ENCODE peak calls at places on chromosomes 5 and 9, in seven cellular contexts. B is Peyer's patch, K is pancreas, O is sigmoid colon, T is spleen, E is suprapubic skin, X is upper lobe of right lung. N is an unnamed sample.

GRCh38 chr9:115202960-115203751 is 85.2 kb upstream of the TNC start:
- DNase-seq in B (no peak), K (no peak), O (peak; percentile 88), T (no peak), E (no peak), X (no peak), N (peak; percentile 28)

GRCh38 chr9:127555830-127556820 is 56.0 kb upstream of the STXBP1 start:
- DNase-seq in B (peak; percentile 68), K (peak; percentile 73), O (peak; percentile 89), T (no peak), E (peak; percentile 93), X (peak; percentile 88), N (peak; percentile 58)

GRCh38 chr5:139842321-139842720 is 46.7 kb downstream of the PSD2 start:
- DNase-seq in B (no peak), K (no peak), O (peak; percentile 48), T (peak; percentile 52), E (no peak), X (peak; percentile 30), N (no peak)

GRCh38 chr5:116300016-116300601 is 215.3 kb downstream of the COMMD10 start:
- DNase-seq in B (no peak), K (no peak), O (no peak), T (no peak), E (no peak), X (no peak), N (no peak)

GRCh38 chr9:13513710-13514444 is 234.4 kb upstream of the MPDZ start:
- DNase-seq in B (no peak), K (no peak), O (no peak), T (no peak), E (no peak), X (no peak), N (no peak)

GRCh38 chr5:141976176-141976575 is 7.3 kb downstream of the RNF14 start:
- DNase-seq in B (no peak), K (no peak), O (no peak), T (no peak), E (no peak), X (no peak), N (no peak)

GRCh38 chr5:146805099-146805498 is 73.5 kb downstream of the PPP2R2B start:
- DNase-seq in B (no peak), K (no peak), O (no peak), T (no peak), E (no peak), X (no peak), N (no peak)

GRCh38 chr5:127028822-127029457 is 1.4 kb downstream of the MARCHF3 start:
- DNase-seq in B (peak; percentile 55), K (no peak), O (no peak), T (no peak), E (no peak), X (no peak), N (no peak)

GRCh38 chr5:134492568-134492967 is 32.9 kb upstream of the JADE2 start:
- DNase-seq in B (no peak), K (no peak), O (no peak), T (no peak), E (no peak), X (no peak), N (no peak)

GRCh38 chr5:167511-167910 is 23.8 kb upstream of the LRRC14B start:
- DNase-seq in B (peak; percentile 41), K (no peak), O (peak; percentile 46), T (peak; percentile 62), E (no peak), X (peak; percentile 61), N (no peak)

GRCh38 chr9:36158917-36159316 is 10.3 kb upstream of the CCIN start:
- DNase-seq in B (no peak), K (no peak), O (no peak), T (peak; percentile 24), E (no peak), X (no peak), N (no peak)

GRCh38 chr5:80141681-80142080 is 106.5 kb downstream of the THBS4 start:
- DNase-seq in B (no peak), K (no peak), O (no peak), T (no peak), E (no peak), X (no peak), N (no peak)

GRCh38 chr5:65100846-65101678 is 332.3 kb downstream of the CWC27 start:
- DNase-seq in B (no peak), K (peak; percentile 66), O (no peak), T (no peak), E (peak; percentile 66), X (peak; percentile 73), N (peak; percentile 36)

GRCh38 chr5:80061005-80061404 is 25.9 kb downstream of the THBS4 start:
- DNase-seq in B (no peak), K (no peak), O (no peak), T (no peak), E (no peak), X (no peak), N (no peak)

GRCh38 chr5:180599590-180599914 is 8.3 kb upstream of the SCGB3A1 start:
- DNase-seq in B (no peak), K (no peak), O (no peak), T (no peak), E (peak; percentile 38), X (no peak), N (no peak)

GRCh38 chr5:72441094-72441723 is 66.0 kb downstream of the ZNF366 start:
- DNase-seq in B (no peak), K (no peak), O (no peak), T (no peak), E (no peak), X (no peak), N (no peak)

GRCh38 chr5:158877124-158877581 is 222.6 kb downstream of the EBF1 start:
- DNase-seq in B (no peak), K (no peak), O (no peak), T (no peak), E (no peak), X (no peak), N (no peak)

GRCh38 chr9:91960367-91960766 is 10.3 kb upstream of the ROR2 start:
- DNase-seq in B (no peak), K (no peak), O (no peak), T (no peak), E (no peak), X (no peak), N (no peak)

GRCh38 chr5:157285310-157286035 is 19.6 kb downstream of the CYFIP2 start:
- DNase-seq in B (no peak), K (no peak), O (no peak), T (no peak), E (no peak), X (no peak), N (no peak)

DNA sequence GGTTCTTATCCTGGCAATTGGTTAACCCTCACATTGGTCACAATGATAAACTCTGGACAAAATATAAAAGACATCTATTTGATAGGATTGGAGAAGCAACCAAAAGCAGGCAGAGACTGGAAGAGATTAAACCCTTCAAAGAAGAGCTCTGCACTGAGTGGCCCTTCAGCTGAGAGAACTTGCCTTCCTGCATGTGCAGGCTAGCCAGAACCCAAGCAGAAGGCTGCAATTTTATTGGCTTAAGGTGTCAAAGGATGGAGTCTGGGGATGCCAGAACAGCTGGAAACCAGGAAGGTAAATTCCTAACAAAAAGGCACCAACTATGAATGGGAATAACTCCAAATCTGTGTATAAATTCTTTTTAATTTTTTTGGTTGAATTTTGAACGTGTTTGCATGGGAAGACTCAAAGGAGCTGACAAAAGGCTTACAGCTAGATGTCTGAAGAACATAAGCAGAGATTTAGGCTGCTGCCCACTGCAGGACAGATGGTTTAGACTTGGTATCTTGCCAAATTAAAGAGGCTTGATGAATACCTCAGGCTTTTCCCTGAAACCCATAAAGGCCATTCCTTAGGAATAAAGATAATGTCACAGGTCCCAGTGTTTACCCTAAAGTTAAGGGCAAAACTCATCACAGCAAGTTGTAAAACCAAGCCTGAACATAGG is 66.3 kb downstream of the NR2F1 start:
- DNase-seq in B (no peak), K (no peak), O (no peak), T (no peak), E (no peak), X (no peak), N (no peak)
- TF ChIP-seq CTCF in B (no peak), K (no peak), O (no peak), T (no peak), E (no peak), X (no peak), N (no peak)

GRCh38 chr9:111957856-111958631 is 61.4 kb downstream of the UGCG start:
- DNase-seq in B (no peak), K (no peak), O (no peak), T (no peak), E (no peak), X (no peak), N (no peak)
- H3K4me3 ChIP-seq in B (no peak overlapping the region), K (no peak overlapping the region), O (no peak overlapping the region), T (no peak overlapping the region), E (peak overlapping the region; percentile 14), X (peak overlapping the region; percentile 17), N (peak overlapping the region; percentile 14)

GRCh38 chr5:16896767-16897166 is 39.3 kb downstream of the MYO10 start:
- DNase-seq in B (no peak), K (no peak), O (no peak), T (no peak), E (no peak), X (no peak), N (no peak)

GRCh38 chr5:16901038-16901644 is 34.9 kb downstream of the MYO10 start:
- DNase-seq in B (no peak), K (no peak), O (no peak), T (no peak), E (no peak), X (no peak), N (no peak)

GRCh38 chr5:16899171-16899570 is 36.9 kb downstream of the MYO10 start:
- DNase-seq in B (no peak), K (no peak), O (no peak), T (no peak), E (no peak), X (no peak), N (no peak)

GRCh38 chr5:16897284-16897704 is 38.8 kb downstream of the MYO10 start:
- DNase-seq in B (no peak), K (no peak), O (no peak), T (no peak), E (no peak), X (no peak), N (no peak)

DNA sequence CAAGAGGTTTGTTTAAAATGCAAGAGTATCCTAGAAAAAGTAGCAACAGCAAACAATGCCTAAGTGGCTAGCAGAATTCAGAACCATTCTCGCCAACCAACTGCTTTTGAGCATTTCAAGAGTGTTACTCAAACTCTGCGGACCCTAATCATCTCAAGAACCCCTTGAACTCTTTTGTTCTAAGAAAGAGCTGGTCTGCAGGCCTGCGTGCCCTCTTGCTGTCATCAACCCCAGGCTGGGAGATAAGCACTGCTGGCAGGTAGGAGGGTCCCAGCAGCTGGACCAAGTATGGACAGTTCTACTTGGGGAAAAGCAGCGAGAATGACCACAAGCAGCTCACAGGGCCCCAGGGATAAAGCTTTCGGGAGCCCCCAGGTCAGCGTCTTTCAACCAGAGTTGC is 38.3 kb downstream of the MYO10 start:
- DNase-seq in B (no peak), K (no peak), O (no peak), T (no peak), E (no peak), X (no peak), N (no peak)
- H3K27ac ChIP-seq in B (no peak overlapping the region), K (peak overlapping the region; percentile 33), O (peak overlapping the region; percentile 33), T (no peak overlapping the region), E (no peak overlapping the region), X (no peak overlapping the region), N (no peak overlapping the region)

DNA sequence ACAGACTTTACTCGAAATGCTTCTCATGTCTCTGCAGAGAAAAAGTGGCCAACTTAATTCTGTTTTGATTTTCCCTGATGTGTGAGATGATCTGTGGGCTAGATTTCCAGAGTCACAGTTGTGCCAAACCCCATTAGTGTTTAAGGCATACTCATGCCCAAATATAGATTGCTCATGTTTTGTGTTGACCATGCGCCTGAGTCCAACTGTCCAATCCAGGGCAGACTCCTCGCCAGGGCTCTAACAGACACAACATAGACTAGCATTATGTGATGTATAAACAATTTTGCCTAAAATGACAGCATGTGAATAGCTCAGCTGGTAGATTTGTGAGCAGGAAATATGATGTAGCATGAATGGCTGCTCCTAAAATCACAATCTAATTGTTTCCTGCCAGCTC is 128.1 kb downstream of the PRDM6 start:
- DNase-seq in B (no peak), K (no peak), O (no peak), T (no peak), E (no peak), X (no peak), N (no peak)
- TF ChIP-seq CTCF in B (no peak), K (no peak), O (no peak), T (no peak), E (no peak), X (no peak), N (no peak)